ENCODE peak calls at places on chromosomes 6 and 20, in nine cellular contexts. J is COR-L47; Q is EH; T is HCT116; B is H4; H is stimulated activated CD4-positive, alpha-beta T cell treated with anti-CD3 and anti-CD28 coated beads, Interleukin-2, amount 100 ng/mL, for 48 hours; A is AG10803; L is NCI-H510A treated with DMSO at 0.1 percent for 48 hours; F is iris pigment epithelial cell. E is an unnamed sample.

GRCh38 chr6:55033021-55033546 is 141.2 kb upstream of the HCRTR2 start:
- DNase-seq in T (no peak), L (no peak), H (no peak), B (peak), J (no peak), A (peak), Q (peak), F (no peak), E (no peak)

GRCh38 chr6:158233214-158233795 is 65.2 kb downstream of the GTF2H5 start:
- DNase-seq in T (no peak), A (no peak), H (no peak), L (peak), B (no peak), Q (no peak), J (no peak), F (no peak), E (no peak)

GRCh38 chr6:134523903-134524302 is 206.0 kb upstream of the SGK1 start:
- DNase-seq in H (no peak), F (peak), A (no peak), J (no peak), Q (no peak), T (no peak), L (no peak), B (no peak), E (no peak)

GRCh38 chr20:50380697-50381040 is 129.5 kb upstream of the PTPN1 start:
- DNase-seq in Q (peak), A (peak), H (no peak), B (peak), T (no peak), L (no peak), F (peak), J (no peak), E (no peak)

GRCh38 chr20:1813101-1813529 is 82.1 kb upstream of the SIRPA start:
- DNase-seq in H (no peak), B (peak), T (no peak), J (no peak), F (peak), A (peak), Q (peak), L (no peak), E (no peak)

GRCh38 chr6:29447670-29448069 is 8.6 kb downstream of the OR10C1 start:
- DNase-seq in J (no peak), B (no peak), F (peak), Q (no peak), T (no peak), L (no peak), A (no peak), H (no peak), E (no peak)

GRCh38 chr20:32527447-32528055 is 57.6 kb downstream of the NOL4L start:
- DNase-seq in F (no peak), A (no peak), B (no peak), Q (no peak), L (no peak), J (peak), H (no peak), T (no peak), E (no peak)

GRCh38 chr20:8251201-8251575 is 119.1 kb downstream of the PLCB1 start:
- DNase-seq in H (no peak), L (peak), T (no peak), J (no peak), Q (no peak), B (no peak), F (no peak), A (no peak), E (no peak)

GRCh38 chr6:107585815-107586435 is 96.0 kb downstream of the SOBP start:
- DNase-seq in J (peak), A (no peak), B (no peak), T (no peak), F (no peak), Q (no peak), H (no peak), L (peak), E (no peak)

GRCh38 chr6:25706314-25707014 is 48.1 kb upstream of the SLC17A4 start:
- DNase-seq in J (no peak), Q (peak), T (no peak), L (peak), F (peak), H (no peak), B (no peak), A (no peak), E (peak)

GRCh38 chr6:143060806-143061596 is at the start of gene AIG1:
- DNase-seq in J (peak), Q (no peak), H (peak), L (peak), A (no peak), B (no peak), T (peak), F (no peak), E (peak)

GRCh38 chr6:158145940-158146339 is 22.1 kb downstream of the SERAC1 start:
- DNase-seq in Q (peak), L (no peak), H (no peak), A (no peak), J (no peak), F (peak), T (no peak), B (no peak), E (no peak)

GRCh38 chr6:111484655-111484974 is 1.6 kb upstream of the REV3L start:
- DNase-seq in T (no peak), Q (no peak), H (no peak), B (no peak), L (no peak), A (no peak), F (no peak), J (no peak), E (no peak)

GRCh38 chr20:62617711-62618483 is 24.4 kb upstream of the SLCO4A1 start:
- DNase-seq in A (no peak), F (no peak), B (peak), L (no peak), Q (no peak), H (no peak), T (no peak), J (no peak), E (no peak)

GRCh38 chr6:142822882-142823578 is 121.9 kb downstream of the HIVEP2 start:
- DNase-seq in T (no peak), H (no peak), B (no peak), L (no peak), Q (no peak), J (no peak), A (no peak), F (peak), E (no peak)

GRCh38 chr6:157800420-157801237 is 22.4 kb upstream of the SNX9 start:
- DNase-seq in Q (peak), L (no peak), B (no peak), T (no peak), F (peak), H (peak), A (peak), J (no peak), E (no peak)

GRCh38 chr20:36827541-36828279 is 48.2 kb upstream of the TLDC2 start:
- DNase-seq in J (no peak), Q (peak), L (no peak), H (no peak), B (no peak), F (no peak), A (peak), T (no peak), E (no peak)

GRCh38 chr6:107237992-107238660 is 122.8 kb upstream of the BEND3 start:
- DNase-seq in F (peak), T (no peak), Q (peak), L (no peak), J (no peak), B (peak), H (no peak), A (no peak), E (no peak)

GRCh38 chr6:33628401-33628964 is 7.4 kb downstream of the ITPR3 start:
- DNase-seq in L (peak), F (no peak), J (peak), T (no peak), Q (no peak), A (no peak), H (no peak), B (no peak), E (peak)

GRCh38 chr20:53671370-53671769 is 77.7 kb upstream of the ZNF217 start:
- DNase-seq in H (no peak), J (no peak), Q (no peak), A (no peak), B (no peak), F (no peak), T (no peak), L (no peak), E (no peak)

GRCh38 chr6:46921059-46921458 is 679 bp downstream of the ADGRF5 start:
- DNase-seq in T (no peak), A (no peak), J (no peak), H (no peak), L (no peak), F (peak), Q (no peak), B (no peak), E (no peak)

GRCh38 chr20:48538058-48538825 is 289.6 kb downstream of the PREX1 start:
- DNase-seq in H (no peak), J (no peak), A (peak), T (peak), L (no peak), Q (peak), F (peak), B (peak), E (no peak)

GRCh38 chr6:83978997-83979396 is 54.6 kb upstream of the MRAP2 start:
- DNase-seq in A (no peak), B (no peak), T (no peak), L (no peak), J (no peak), Q (no peak), H (no peak), F (no peak), E (no peak)

GRCh38 chr6:132812255-132812732 is 2.1 kb upstream of the RPS12 start:
- DNase-seq in Q (peak), B (no peak), A (peak), F (peak), T (no peak), H (no peak), J (peak), L (no peak), E (peak)

GRCh38 chr20:46036370-46036769 is 7.4 kb downstream of the SLC12A5 start:
- DNase-seq in T (no peak), B (no peak), A (no peak), J (no peak), L (no peak), F (no peak), Q (no peak), H (no peak), E (no peak)

GRCh38 chr6:19643287-19643686 is 193.9 kb upstream of the ID4 start:
- DNase-seq in F (no peak), J (no peak), H (no peak), Q (no peak), A (no peak), L (no peak), B (no peak), T (no peak), E (no peak)

GRCh38 chr6:62669831-62670230 is 383.8 kb upstream of the KHDRBS2 start:
- DNase-seq in H (no peak), J (no peak), T (no peak), Q (no peak), B (no peak), L (no peak), F (no peak), A (no peak), E (no peak)

GRCh38 chr6:135170238-135170637 is 10.9 kb upstream of the MYB start:
- DNase-seq in L (no peak), Q (no peak), F (no peak), H (no peak), B (no peak), A (no peak), T (no peak), J (no peak), E (no peak)

GRCh38 chr6:54646551-54647300 is 199.8 kb upstream of the FAM83B start:
- DNase-seq in L (no peak), T (no peak), H (no peak), F (peak), Q (peak), J (no peak), A (peak), B (no peak), E (no peak)

GRCh38 chr6:110853754-110854477 is 20.7 kb upstream of the AMD1 start:
- DNase-seq in H (no peak), T (no peak), J (no peak), B (no peak), Q (no peak), L (no peak), F (no peak), A (no peak), E (no peak)

GRCh38 chr6:143176090-143177021 is 115.7 kb downstream of the AIG1 start:
- DNase-seq in A (peak), L (no peak), Q (peak), F (peak), J (no peak), B (peak), T (peak), H (no peak), E (no peak)

GRCh38 chr6:42813074-42813645 is 31.3 kb downstream of the BICRAL start:
- DNase-seq in T (no peak), J (no peak), B (no peak), H (no peak), L (no peak), Q (no peak), A (no peak), F (no peak), E (no peak)

GRCh38 chr6:116941727-116942126 is 64.7 kb downstream of the RFX6 start:
- DNase-seq in H (no peak), Q (no peak), J (no peak), L (no peak), F (no peak), T (no peak), B (no peak), A (no peak), E (no peak)

GRCh38 chr6:8090650-8091049 is 11.7 kb downstream of the EEF1E1 start:
- DNase-seq in H (no peak), A (no peak), L (no peak), F (no peak), T (no peak), B (no peak), Q (no peak), J (no peak), E (no peak)

GRCh38 chr6:129801909-129802308 is 59.2 kb downstream of the TMEM244 start:
- DNase-seq in H (no peak), J (no peak), L (no peak), F (peak), Q (no peak), A (no peak), T (no peak), B (no peak), E (no peak)

GRCh38 chr6:85923013-85923430 is 280.3 kb upstream of the SYNCRIP start:
- DNase-seq in J (peak), H (peak), L (peak), A (peak), Q (peak), T (peak), B (peak), F (peak), E (peak)

GRCh38 chr6:27867941-27868705 is 44.1 kb downstream of the OR2B2 start:
- DNase-seq in L (no peak), B (no peak), H (no peak), F (peak), J (no peak), T (no peak), A (peak), Q (peak), E (no peak)

GRCh38 chr6:96157018-96157565 is 141.3 kb downstream of the FUT9 start:
- DNase-seq in H (no peak), Q (no peak), T (no peak), L (no peak), F (no peak), B (peak), A (no peak), J (no peak), E (peak)

GRCh38 chr20:63612276-63612931 is 14.5 kb downstream of the GMEB2 start:
- DNase-seq in F (peak), T (no peak), L (no peak), Q (no peak), J (no peak), B (no peak), H (no peak), A (no peak), E (no peak)

GRCh38 chr6:152296648-152297376 is 340.4 kb downstream of the SYNE1 start:
- DNase-seq in L (no peak), T (no peak), Q (no peak), H (no peak), A (no peak), J (no peak), B (no peak), F (no peak), E (no peak)

E was measured in NCI-H2029.